ENCODE peak calls at places on chromosomes 5 and 9, in ten cellular contexts. B is activated CD4-positive, alpha-beta T cell treated with anti-CD3 and anti-CD28 coated beads for 36 hours; Y is M059J; I is brain microvascular endothelial cell; H is stimulated activated naive CD8-positive, alpha-beta T cell treated with anti-CD3 and anti-CD28 coated beads, Interleukin-15, amount 100 ng/mL, for 72 hours; J is HCT116; U is NCI-H1436; X is CD8-positive, alpha-beta T cell; N is AG10803; P is fibroblast of mammary gland. G is an unnamed sample.

GRCh38 chr9:89427621-89428221 is 70.2 kb downstream of the SEMA4D start:
- DNase-seq in J (no peak), P (peak; percentile 10), Y (peak; percentile 76), N (no peak), X (peak; percentile 77), B (peak; percentile 92), H (peak; percentile 83), I (no peak), U (no peak), G (no peak)

GRCh38 chr9:72315089-72315509 is 49.9 kb downstream of the ZFAND5 start:
- DNase-seq in N (peak; percentile 80), J (no peak), H (no peak), B (no peak), X (no peak), I (no peak), U (no peak), Y (peak; percentile 93), P (peak; percentile 67), G (peak; percentile 49)

GRCh38 chr5:24817966-24818365 is 173.2 kb upstream of the CDH10 start:
- DNase-seq in N (no peak), I (no peak), H (no peak), B (no peak), X (no peak), J (no peak), U (no peak), Y (peak; percentile 37), P (no peak), G (no peak)

GRCh38 chr9:100086097-100086496 is 12.7 kb downstream of the ERP44 start:
- DNase-seq in N (no peak), B (no peak), I (no peak), H (no peak), P (no peak), J (no peak), X (no peak), Y (no peak), U (no peak), G (no peak)

GRCh38 chr9:131053896-131054295 is 42.4 kb upstream of the AIF1L start:
- DNase-seq in N (no peak), Y (no peak), H (no peak), B (no peak), X (no peak), P (no peak), U (no peak), J (no peak), I (no peak), G (no peak)

GRCh38 chr5:180074462-180074861 is 2.9 kb upstream of the RNF130 start:
- DNase-seq in Y (no peak), H (no peak), N (no peak), I (no peak), X (no peak), J (no peak), P (no peak), B (no peak), U (no peak), G (no peak)

GRCh38 chr5:133439859-133440258 is 172.5 kb downstream of the FSTL4 start:
- DNase-seq in N (no peak), Y (no peak), P (no peak), X (no peak), I (no peak), J (no peak), B (no peak), H (no peak), U (no peak), G (no peak)

GRCh38 chr9:35839926-35840325 is 10.9 kb downstream of the TMEM8B start:
- DNase-seq in B (no peak), P (no peak), U (no peak), J (no peak), I (no peak), N (no peak), X (no peak), H (no peak), Y (no peak), G (no peak)

GRCh38 chr5:76867827-76868693 is 18.2 kb downstream of the S100Z start:
- DNase-seq in N (peak; percentile 54), U (peak; percentile 72), J (peak; percentile 63), I (peak; percentile 75), B (peak; percentile 77), H (peak; percentile 61), X (peak; percentile 65), P (peak; percentile 71), Y (peak; percentile 70), G (peak; percentile 56)

GRCh38 chr9:86187121-86187520 is 72.3 kb downstream of the C9orf153 start:
- DNase-seq in P (no peak), U (peak; percentile 4), N (no peak), H (no peak), X (no peak), Y (peak; percentile 21), B (no peak), I (no peak), J (no peak), G (no peak)

GRCh38 chr9:15142903-15143534 is 164.0 kb downstream of the TTC39B start:
- DNase-seq in Y (peak; percentile 57), N (peak; percentile 62), I (peak; percentile 47), X (no peak), H (peak; percentile 13), B (no peak), U (peak; percentile 25), J (peak; percentile 65), P (peak; percentile 74), G (no peak)

GRCh38 chr9:92138157-92138959 is 23.1 kb upstream of the SPTLC1 start:
- DNase-seq in X (peak; percentile 78), B (peak; percentile 89), Y (peak; percentile 50), J (no peak), U (peak; percentile 68), H (peak; percentile 77), I (peak; percentile 43), P (peak; percentile 49), N (peak; percentile 33), G (peak; percentile 54)

GRCh38 chr5:150848271-150848670 is 1.9 kb downstream of the IRGM start:
- DNase-seq in X (no peak), N (no peak), I (no peak), J (no peak), U (no peak), H (no peak), B (no peak), P (peak; percentile 38), Y (peak; percentile 25), G (no peak)

GRCh38 chr5:170632985-170633234 is 129.1 kb downstream of the KCNIP1 start:
- DNase-seq in H (peak; percentile 58), X (peak; percentile 71), Y (no peak), P (no peak), N (no peak), I (no peak), U (no peak), J (no peak), B (peak; percentile 73), G (peak; percentile 38)

GRCh38 chr9:7844283-7844682 is 44.7 kb upstream of the DMAC1 start:
- DNase-seq in I (no peak), Y (no peak), U (no peak), N (no peak), B (no peak), H (no peak), P (peak; percentile 40), J (no peak), X (no peak), G (no peak)

GRCh38 chr9:127389391-127390242 is 7.4 kb upstream of the SLC2A8 start:
- DNase-seq in Y (peak; percentile 16), N (no peak), J (no peak), P (no peak), X (no peak), H (no peak), B (no peak), I (no peak), U (no peak), G (no peak)

GRCh38 chr9:89372230-89372816 is 54.0 kb downstream of the SECISBP2 start:
- DNase-seq in B (peak; percentile 47), U (no peak), X (peak; percentile 64), N (no peak), P (no peak), J (no peak), H (peak; percentile 35), I (no peak), Y (peak; percentile 38), G (no peak)

GRCh38 chr5:115435065-115435775 is 109.4 kb downstream of the FEM1C start:
- DNase-seq in B (no peak), H (no peak), X (no peak), N (no peak), I (no peak), J (no peak), Y (no peak), U (no peak), P (no peak), G (no peak)

GRCh38 chr9:124695280-124695890 is 75.7 kb downstream of the NR6A1 start:
- DNase-seq in N (peak; percentile 55), X (no peak), I (peak; percentile 83), P (no peak), B (no peak), H (no peak), J (no peak), Y (peak; percentile 89), U (no peak), G (no peak)

GRCh38 chr9:136565075-136565721 is 19.4 kb upstream of the NOTCH1 start:
- DNase-seq in U (no peak), H (no peak), N (peak; percentile 70), I (no peak), B (no peak), P (peak; percentile 70), X (no peak), Y (no peak), J (no peak), G (peak; percentile 42)

GRCh38 chr5:101679816-101680215 is 616.3 kb downstream of the SLCO4C1 start:
- DNase-seq in B (no peak), P (peak; percentile 60), H (no peak), N (peak; percentile 11), J (no peak), X (no peak), U (no peak), I (no peak), Y (peak; percentile 38), G (no peak)

GRCh38 chr9:72971411-72971810 is 18.6 kb upstream of the ALDH1A1 start:
- DNase-seq in N (no peak), Y (no peak), U (no peak), X (no peak), J (no peak), P (no peak), H (no peak), B (no peak), I (no peak), G (no peak)

GRCh38 chr5:151480859-151481258 is 33.5 kb downstream of the SLC36A1 start:
- DNase-seq in U (no peak), J (no peak), Y (peak; percentile 6), X (no peak), I (peak; percentile 45), B (no peak), H (no peak), N (peak; percentile 67), P (peak; percentile 81), G (no peak)

GRCh38 chr5:14829396-14829795 is 42.2 kb downstream of the ANKH start:
- DNase-seq in I (no peak), H (no peak), P (no peak), J (no peak), Y (no peak), B (no peak), X (no peak), N (peak; percentile 61), U (no peak), G (no peak)

GRCh38 chr9:89864257-89864656 is 259.4 kb downstream of the GADD45G start:
- DNase-seq in Y (no peak), P (no peak), B (no peak), N (no peak), U (no peak), X (no peak), J (no peak), H (no peak), I (no peak), G (no peak)